ENCODE peak calls at places on chromosome 22, in six cellular contexts. T, X, N, P, S and R are unnamed samples.

GRCh38 chr22:23278883-23279675 is 98.8 kb downstream of the BCR start:
- DNase-seq in T (no peak), X (no peak), N (no peak), P (no peak), S (no peak), R (no peak)

GRCh38 chr22:37926358-37926757 is 20.3 kb downstream of the MICALL1 start:
- DNase-seq in T (no peak), X (no peak), N (no peak), P (no peak), S (no peak), R (no peak)

GRCh38 chr22:49754674-49755590 is 72.7 kb downstream of the BRD1 start:
- DNase-seq in T (no peak), X (no peak), N (no peak), P (no peak), S (no peak), R (no peak)

GRCh38 chr22:25545677-25546076 is 18.8 kb upstream of the GRK3 start:
- DNase-seq in T (no peak), X (no peak), N (no peak), P (no peak), S (no peak), R (no peak)

GRCh38 chr22:18145676-18146388 is 4.1 kb upstream of the USP18 start:
- DNase-seq in T (no peak), X (no peak), N (no peak), P (no peak), S (no peak), R (no peak)

GRCh38 chr22:37953062-37953436 is 352 bp downstream of the C22orf23 start:
- DNase-seq in T (no peak), X (no peak), N (no peak), P (peak), S (no peak), R (no peak)

GRCh38 chr22:31250740-31251330 is 38.7 kb downstream of the LIMK2 start:
- DNase-seq in T (no peak), X (no peak), N (no peak), P (no peak), S (no peak), R (peak)

GRCh38 chr22:47837703-47838102 is 1075.3 kb downstream of the TBC1D22A start:
- DNase-seq in T (no peak), X (peak), N (no peak), P (peak), S (no peak), R (no peak)

GRCh38 chr22:29216873-29217666 is 11.4 kb downstream of the EMID1 start:
- DNase-seq in T (peak), X (peak), N (no peak), P (no peak), S (no peak), R (peak)

GRCh38 chr22:49613871-49614270 is 213.8 kb downstream of the BRD1 start:
- DNase-seq in T (no peak), X (no peak), N (no peak), P (no peak), S (no peak), R (no peak)

GRCh38 chr22:49333206-49333605 is 494.5 kb downstream of the BRD1 start:
- DNase-seq in T (no peak), X (no peak), N (no peak), P (peak), S (no peak), R (no peak)

GRCh38 chr22:23382796-23383195 is 197.3 kb downstream of the IGLL1 start:
- DNase-seq in T (no peak), X (no peak), N (no peak), P (no peak), S (no peak), R (no peak)

GRCh38 chr22:36084717-36085116 is 56.1 kb upstream of the RBFOX2 start:
- DNase-seq in T (no peak), X (no peak), N (no peak), P (no peak), S (no peak), R (no peak)

GRCh38 chr22:25347752-25348102 is 128.3 kb downstream of the CRYBB2 start:
- DNase-seq in T (peak), X (peak), N (no peak), P (no peak), S (no peak), R (peak)

GRCh38 chr22:23431337-23432072 is 148.6 kb downstream of the IGLL1 start:
- DNase-seq in T (no peak), X (peak), N (peak), P (peak), S (no peak), R (peak)

GRCh38 chr22:19873960-19874306 is 19.3 kb upstream of the GNB1L start:
- DNase-seq in T (no peak), X (no peak), N (no peak), P (no peak), S (no peak), R (no peak)

GRCh38 chr22:38353701-38354100 is 36.5 kb upstream of the CSNK1E start:
- DNase-seq in T (no peak), X (no peak), N (no peak), P (no peak), S (no peak), R (no peak)

GRCh38 chr22:20584029-20584871 is 76.8 kb downstream of the MED15 start:
- DNase-seq in T (no peak), X (no peak), N (no peak), P (no peak), S (no peak), R (no peak)

GRCh38 chr22:50271011-50271394 is 823 bp upstream of the MAPK11 start:
- DNase-seq in T (no peak), X (no peak), N (no peak), P (no peak), S (no peak), R (no peak)

GRCh38 chr22:50403701-50404101 is 60.6 kb downstream of the PPP6R2 start:
- DNase-seq in T (no peak), X (peak), N (no peak), P (no peak), S (no peak), R (peak)

GRCh38 chr22:20080776-20081654 is 974 bp downstream of the DGCR8 start:
- DNase-seq in T (peak), X (peak), N (peak), P (peak), S (no peak), R (peak)

GRCh38 chr22:48807155-48807554 is 1020.5 kb downstream of the BRD1 start:
- DNase-seq in T (no peak), X (no peak), N (no peak), P (peak), S (no peak), R (no peak)

GRCh38 chr22:31295831-31296230 is 3.5 kb upstream of the PIK3IP1 start:
- DNase-seq in T (peak), X (peak), N (no peak), P (no peak), S (no peak), R (no peak)

GRCh38 chr22:36411589-36412258 is 24.0 kb upstream of the MYH9 start:
- DNase-seq in T (no peak), X (no peak), N (no peak), P (no peak), S (no peak), R (no peak)

GRCh38 chr22:50728523-50728931 is 9.5 kb upstream of the ACR start:
- DNase-seq in T (no peak), X (no peak), N (no peak), P (peak), S (no peak), R (no peak)

GRCh38 chr22:46738961-46739870 is 1.2 kb upstream of the CERK start:
- DNase-seq in T (peak), X (peak), N (peak), P (peak), S (no peak), R (peak)
- TF ChIP-seq CTCF in T (peak), X (peak), N (peak), P (no peak), S (no peak), R (peak)

GRCh38 chr22:21980547-21980946 is 2.0 kb downstream of the TOP3B start:
- DNase-seq in T (no peak), X (no peak), N (no peak), P (no peak), S (no peak), R (no peak)
- H3K4me3 ChIP-seq in T (no peak), X (no peak), N (no peak), P (no peak), S (no peak), R (no peak)

GRCh38 chr22:44730034-44730433 is 22.3 kb upstream of the ARHGAP8 start:
- DNase-seq in T (no peak), X (peak), N (no peak), P (no peak), S (no peak), R (no peak)

GRCh38 chr22:44728761-44729261 is 23.6 kb upstream of the ARHGAP8 start:
- DNase-seq in T (no peak), X (no peak), N (no peak), P (no peak), S (no peak), R (no peak)

GRCh38 chr22:44730490-44731356 is 21.7 kb upstream of the ARHGAP8 start:
- DNase-seq in T (no peak), X (no peak), N (no peak), P (no peak), S (no peak), R (no peak)

GRCh38 chr22:44727709-44728108 is 24.7 kb upstream of the ARHGAP8 start:
- DNase-seq in T (no peak), X (no peak), N (no peak), P (no peak), S (no peak), R (no peak)

GRCh38 chr22:44729391-44730012 is 22.9 kb upstream of the ARHGAP8 start:
- DNase-seq in T (peak), X (peak), N (peak), P (no peak), S (no peak), R (peak)
- TF ChIP-seq CTCF in T (peak), X (peak), N (peak), P (no peak), S (no peak), R (peak)

GRCh38 chr22:42612336-42612735 is 2.3 kb downstream of the POLDIP3 start:
- DNase-seq in T (no peak), X (no peak), N (no peak), P (no peak), S (no peak), R (no peak)
- H3K4me3 ChIP-seq in T (no peak), X (no peak), N (no peak), P (no peak), S (no peak), R (no peak)

GRCh38 chr22:32528984-32529982 is 54.7 kb downstream of the FBXO7 start:
- DNase-seq in T (peak), X (peak), N (peak), P (peak), S (peak), R (peak)

GRCh38 chr22:32527756-32528155 is 53.1 kb downstream of the FBXO7 start:
- DNase-seq in T (no peak), X (no peak), N (no peak), P (peak), S (no peak), R (no peak)

GRCh38 chr22:32531955-32532818 is 57.6 kb downstream of the FBXO7 start:
- DNase-seq in T (peak), X (peak), N (peak), P (no peak), S (peak), R (peak)

GRCh38 chr22:32531228-32531627 is 56.6 kb downstream of the FBXO7 start:
- DNase-seq in T (no peak), X (peak), N (no peak), P (no peak), S (no peak), R (no peak)

GRCh38 chr22:32528316-32528715 is 53.7 kb downstream of the FBXO7 start:
- DNase-seq in T (no peak), X (no peak), N (no peak), P (no peak), S (no peak), R (no peak)
- TF ChIP-seq CTCF in T (no peak), X (no peak), N (no peak), P (no peak), S (no peak), R (no peak)

GRCh38 chr22:41096391-41096790 is 4.0 kb downstream of the EP300 start:
- DNase-seq in T (no peak), X (no peak), N (no peak), P (no peak), S (no peak), R (no peak)

GRCh38 chr22:41092847-41093371 is 517 bp downstream of the EP300 start:
- DNase-seq in T (peak), X (peak), N (no peak), P (no peak), S (no peak), R (peak)

GRCh38 chr22:41099036-41099435 is 6.6 kb downstream of the EP300 start:
- DNase-seq in T (no peak), X (no peak), N (no peak), P (no peak), S (no peak), R (no peak)

GRCh38 chr22:41094036-41094435 is 1.6 kb downstream of the EP300 start:
- DNase-seq in T (peak), X (peak), N (peak), P (peak), S (no peak), R (peak)

GRCh38 chr22:41096841-41097240 is 4.4 kb downstream of the EP300 start:
- DNase-seq in T (peak), X (peak), N (no peak), P (no peak), S (no peak), R (no peak)
- H3K4me3 ChIP-seq in T (no peak), X (no peak), N (no peak), P (no peak), S (peak), R (no peak)

GRCh38 chr22:27747396-27748256 is 53.9 kb downstream of the MN1 start:
- DNase-seq in T (no peak), X (no peak), N (no peak), P (no peak), S (no peak), R (no peak)
- TF ChIP-seq CTCF in T (peak), X (peak), N (peak), P (peak), S (peak), R (peak)

GRCh38 chr22:42994276-42994916 is 20.6 kb downstream of the PACSIN2 start:
- DNase-seq in T (no peak), X (no peak), N (no peak), P (no peak), S (no peak), R (no peak)
- H3K4me3 ChIP-seq in T (peak), X (no peak), N (peak), P (no peak), S (peak), R (peak)